ENCODE peak calls at places on chromosomes 7 and 10, in four cellular contexts. E, Q, P and D are unnamed samples.

GRCh38 chr7:102284891-102285540 is 1.7 kb upstream of the SH2B2 start:
- DNase-seq in E (no peak), P (no peak), Q (no peak), D (peak)

GRCh38 chr10:31317652-31318381 is 1.2 kb upstream of the ZEB1 start:
- DNase-seq in E (no peak), Q (peak), P (no peak), D (no peak)

GRCh38 chr7:105046414-105046813 is 32.4 kb downstream of the KMT2E start:
- DNase-seq in E (peak), Q (no peak), P (peak), D (no peak)

GRCh38 chr7:95303501-95303900 is 20.8 kb downstream of the PON1 start:
- DNase-seq in Q (no peak), P (no peak), E (no peak), D (no peak)

GRCh38 chr10:96697026-96697425 is 23.3 kb downstream of the PIK3AP1 start:
- DNase-seq in E (no peak), P (no peak), Q (no peak), D (no peak)

GRCh38 chr7:155865830-155866545 is 53.7 kb upstream of the SHH start:
- DNase-seq in P (no peak), Q (no peak), E (no peak), D (no peak)

GRCh38 chr7:155220881-155221280 is 76.8 kb upstream of the INSIG1 start:
- DNase-seq in Q (no peak), P (no peak), E (no peak), D (no peak)

GRCh38 chr10:44931621-44932337 is 20.6 kb downstream of the TMEM72 start:
- DNase-seq in E (no peak), Q (no peak), P (no peak), D (no peak)

GRCh38 chr10:60606343-60607080 is 171.8 kb upstream of the CDK1 start:
- DNase-seq in P (peak), E (no peak), Q (no peak), D (no peak)

GRCh38 chr7:80136276-80137045 is 1.8 kb downstream of the GNAI1 start:
- DNase-seq in E (peak), P (peak), Q (no peak), D (no peak)

GRCh38 chr10:92552310-92552709 is 21.6 kb downstream of the IDE start:
- DNase-seq in P (no peak), Q (no peak), E (no peak), D (no peak)

GRCh38 chr10:35449944-35450343 is 113.6 kb downstream of the CCNY start:
- DNase-seq in Q (no peak), E (no peak), P (no peak), D (no peak)

GRCh38 chr10:132497788-132498561 is 39.6 kb upstream of the INPP5A start:
- DNase-seq in E (no peak), P (no peak), Q (no peak), D (no peak)

GRCh38 chr7:90595801-90596683 is at the start of gene CDK14:
- DNase-seq in P (peak), Q (no peak), E (peak), D (peak)

GRCh38 chr7:152081088-152081487 is 55.6 kb downstream of the GALNT11 start:
- DNase-seq in E (peak), Q (no peak), P (no peak), D (no peak)